ENCODE peak calls at places on chromosome 18, in four cellular contexts. E, A, C and H are unnamed samples.

GRCh38 chr18:26746284-26747130 is 119.0 kb downstream of the AQP4 start:
- DNase-seq in E (peak; percentile 27), A (no peak), C (no peak), H (peak; percentile 37)

GRCh38 chr18:23115683-23116096 is 19.6 kb upstream of the CABLES1 start:
- DNase-seq in E (peak; percentile 99), A (no peak), C (no peak), H (no peak)

GRCh38 chr18:79948719-79949411 is 2.6 kb downstream of the SLC66A2 start:
- DNase-seq in E (no peak), A (no peak), C (no peak), H (peak; percentile 62)

GRCh38 chr18:63320690-63321265 is 1.2 kb upstream of the BCL2 start:
- DNase-seq in E (peak; percentile 50), A (no peak), C (no peak), H (peak; percentile 42)

GRCh38 chr18:79630266-79631095 is 49.1 kb upstream of the CTDP1 start:
- DNase-seq in E (no peak), A (no peak), C (no peak), H (no peak)

GRCh38 chr18:67302043-67302442 is 214.5 kb downstream of the DSEL start:
- DNase-seq in E (peak; percentile 56), A (no peak), C (no peak), H (no peak)

GRCh38 chr18:48837676-48838075 is 113.1 kb downstream of the SMAD7 start:
- DNase-seq in E (no peak), A (no peak), C (no peak), H (no peak)

GRCh38 chr18:38565513-38565912 is 999.9 kb upstream of the CELF4 start:
- DNase-seq in E (no peak), A (no peak), C (no peak), H (no peak)

GRCh38 chr18:74509856-74510769 is 13.9 kb downstream of the CNDP2 start:
- DNase-seq in E (no peak), A (no peak), C (no peak), H (no peak)

GRCh38 chr18:12376034-12376717 is 851 bp downstream of the AFG3L2 start:
- DNase-seq in E (peak; percentile 18), A (no peak), C (no peak), H (peak; percentile 57)

GRCh38 chr18:9876867-9877654 is 8.7 kb upstream of the TXNDC2 start:
- DNase-seq in E (peak; percentile 95), A (no peak), C (no peak), H (peak; percentile 94)

GRCh38 chr18:8177330-8178016 is 431.8 kb upstream of the RAB12 start:
- DNase-seq in E (peak; percentile 19), A (no peak), C (no peak), H (peak; percentile 69)

GRCh38 chr18:13888317-13888716 is 27.0 kb downstream of the MC2R start:
- DNase-seq in E (no peak), A (no peak), C (no peak), H (no peak)

GRCh38 chr18:21686282-21687105 is 18.1 kb downstream of the ABHD3 start:
- DNase-seq in E (peak; percentile 58), A (no peak), C (no peak), H (peak; percentile 10)

GRCh38 chr18:811192-812122 is 585 bp downstream of the YES1 start:
- DNase-seq in E (peak; percentile 32), A (no peak), C (no peak), H (peak; percentile 55)

GRCh38 chr18:10271481-10271880 is 183.0 kb upstream of the APCDD1 start:
- DNase-seq in E (peak; percentile 28), A (no peak), C (no peak), H (no peak)

GRCh38 chr18:34659579-34660517 is 50.2 kb upstream of the DTNA start:
- DNase-seq in E (peak; percentile 98), A (peak; percentile 58), C (no peak), H (no peak)

GRCh38 chr18:31942301-31942998 is 478 bp downstream of the TRAPPC8 start:
- DNase-seq in E (peak; percentile 37), A (peak; percentile 75), C (peak; percentile 0), H (peak; percentile 76)

GRCh38 chr18:3012306-3012919 is 531 bp downstream of the LPIN2 start:
- DNase-seq in E (peak; percentile 42), A (peak; percentile 58), C (peak; percentile 5), H (peak; percentile 71)

GRCh38 chr18:50158866-50159653 is 35.9 kb downstream of the MYO5B start:
- DNase-seq in E (no peak), A (no peak), C (no peak), H (no peak)

GRCh38 chr18:74234326-74235171 is 57.2 kb downstream of the CYB5A start:
- DNase-seq in E (peak; percentile 89), A (no peak), C (no peak), H (no peak)

GRCh38 chr18:48314694-48315093 is 94.5 kb downstream of the ZBTB7C start:
- DNase-seq in E (no peak), A (no peak), C (no peak), H (peak; percentile 29)

GRCh38 chr18:79572093-79572780 is 107.4 kb upstream of the CTDP1 start:
- DNase-seq in E (no peak), A (no peak), C (no peak), H (no peak)

GRCh38 chr18:34639662-34640061 is 70.4 kb upstream of the DTNA start:
- DNase-seq in E (no peak), A (no peak), C (no peak), H (peak; percentile 36)

GRCh38 chr18:50614838-50615237 is 55.0 kb downstream of the MAPK4 start:
- DNase-seq in E (peak; percentile 5), A (peak; percentile 33), C (no peak), H (no peak)

GRCh38 chr18:32333781-32334180 is 136.9 kb downstream of the GAREM1 start:
- DNase-seq in E (peak; percentile 20), A (no peak), C (no peak), H (no peak)

GRCh38 chr18:74420926-74421325 is 36.2 kb downstream of the DIPK1C start:
- DNase-seq in E (no peak), A (no peak), C (no peak), H (no peak)

GRCh38 chr18:53416985-53417384 is 807.5 kb downstream of the MBD2 start:
- DNase-seq in E (no peak), A (no peak), C (no peak), H (no peak)

GRCh38 chr18:37985126-37985525 is 419.5 kb upstream of the CELF4 start:
- DNase-seq in E (no peak), A (no peak), C (no peak), H (peak; percentile 37)

GRCh38 chr18:66792466-66792865 is 188.6 kb upstream of the CDH19 start:
- DNase-seq in E (no peak), A (no peak), C (no peak), H (peak; percentile 59)

GRCh38 chr18:8800041-8800441 is 94.7 kb downstream of the MTCL1 start:
- DNase-seq in E (peak; percentile 82), A (no peak), C (no peak), H (peak; percentile 93)

GRCh38 chr18:48835745-48836191 is 115.0 kb downstream of the SMAD7 start:
- DNase-seq in E (no peak), A (no peak), C (no peak), H (no peak)

GRCh38 chr18:48923746-48924580 is 26.8 kb downstream of the SMAD7 start:
- DNase-seq in E (peak; percentile 69), A (no peak), C (no peak), H (no peak)

GRCh38 chr18:50277935-50278334 is 3.4 kb downstream of the MBD1 start:
- DNase-seq in E (peak; percentile 42), A (no peak), C (no peak), H (no peak)

GRCh38 chr18:33558529-33558928 is 19.5 kb upstream of the ASXL3 start:
- DNase-seq in E (no peak), A (no peak), C (no peak), H (no peak)

GRCh38 chr18:596288-596881 is 403 bp upstream of the CLUL1 start:
- DNase-seq in E (no peak), A (peak; percentile 46), C (no peak), H (peak; percentile 30)

GRCh38 chr18:6627621-6628020 is 101.9 kb upstream of the ARHGAP28 start:
- DNase-seq in E (no peak), A (no peak), C (no peak), H (no peak)

GRCh38 chr18:49685231-49685942 is 123.5 kb downstream of the LIPG start:
- DNase-seq in E (peak; percentile 62), A (no peak), C (no peak), H (no peak)